ENCODE peak calls at places on chromosome 9, in five cellular contexts. One of them, this sample, is unnamed.

GRCh38 chr9:85741875-85742629 is at the start of gene AGTPBP1:
- DNase-seq in endothelial cell: peak; percentile 99
- DNase-seq in vagina: no peak
- DNase-seq in putamen: peak; percentile 96
- DNase-seq in iris pigment epithelial cell: peak; percentile 90
- DNase-seq in this sample: peak; percentile 91

GRCh38 chr9:27638716-27639115 is 65.4 kb upstream of the C9orf72 start:
- DNase-seq in putamen: no peak
- DNase-seq in iris pigment epithelial cell: no peak
- DNase-seq in endothelial cell: no peak
- DNase-seq in vagina: no peak
- DNase-seq in this sample: no peak

GRCh38 chr9:34380034-34380510 is 3.4 kb upstream of the MYORG start:
- DNase-seq in putamen: no peak
- DNase-seq in iris pigment epithelial cell: no peak
- DNase-seq in endothelial cell: peak; percentile 25
- DNase-seq in vagina: no peak
- DNase-seq in this sample: no peak

GRCh38 chr9:71758785-71759184 is 9.5 kb downstream of the CEMIP2 start:
- DNase-seq in iris pigment epithelial cell: peak; percentile 65
- DNase-seq in endothelial cell: no peak
- DNase-seq in vagina: no peak
- DNase-seq in putamen: no peak
- DNase-seq in this sample: peak; percentile 35

GRCh38 chr9:123637940-123638634 is 282.1 kb downstream of the CRB2 start:
- DNase-seq in iris pigment epithelial cell: peak; percentile 20
- DNase-seq in putamen: no peak
- DNase-seq in endothelial cell: no peak
- DNase-seq in vagina: no peak
- DNase-seq in this sample: no peak

GRCh38 chr9:101336091-101336490 is 48.7 kb downstream of the BAAT start:
- DNase-seq in putamen: no peak
- DNase-seq in vagina: no peak
- DNase-seq in endothelial cell: no peak
- DNase-seq in iris pigment epithelial cell: no peak
- DNase-seq in this sample: no peak

GRCh38 chr9:120402741-120403542 is 177.0 kb downstream of the CDK5RAP2 start:
- DNase-seq in endothelial cell: no peak
- DNase-seq in putamen: no peak
- DNase-seq in iris pigment epithelial cell: peak; percentile 99
- DNase-seq in vagina: no peak
- DNase-seq in this sample: no peak

GRCh38 chr9:92558612-92559374 is 23.0 kb upstream of the ECM2 start:
- DNase-seq in putamen: no peak
- DNase-seq in vagina: no peak
- DNase-seq in endothelial cell: no peak
- DNase-seq in iris pigment epithelial cell: no peak
- DNase-seq in this sample: no peak

GRCh38 chr9:69376651-69377050 is 51.6 kb downstream of the ENTREP1 start:
- DNase-seq in iris pigment epithelial cell: peak; percentile 85
- DNase-seq in vagina: no peak
- DNase-seq in endothelial cell: no peak
- DNase-seq in putamen: no peak
- DNase-seq in this sample: no peak

GRCh38 chr9:93355827-93356226 is 95.7 kb upstream of the FAM120A start:
- DNase-seq in putamen: no peak
- DNase-seq in iris pigment epithelial cell: no peak
- DNase-seq in vagina: no peak
- DNase-seq in endothelial cell: no peak
- DNase-seq in this sample: no peak